ENCODE peak calls at places on chromosomes 4 and X, in six cellular contexts. Z, N, L, H, F and I are unnamed samples.

GRCh38 chr4:18401435-18401834 is 379.9 kb upstream of the LCORL start:
- DNase-seq in Z (no peak), N (no peak), L (no peak), H (no peak), F (no peak), I (no peak)

GRCh38 chr4:109111031-109111430 is 191.4 kb downstream of the COL25A1 start:
- DNase-seq in Z (no peak), N (no peak), L (no peak), H (no peak), F (no peak), I (no peak)

GRCh38 chrX:22366866-22367265 is 94.2 kb downstream of the CBLL2 start:
- DNase-seq in Z (no peak), N (no peak), L (no peak), H (no peak), F (no peak), I (no peak)

GRCh38 chrX:46574941-46575381 is 1.4 kb downstream of the CHST7 start:
- DNase-seq in Z (no peak), N (no peak), L (no peak), H (peak; percentile 55), F (no peak), I (no peak)

GRCh38 chr4:140186651-140187315 is 32.8 kb upstream of the MAML3 start:
- DNase-seq in Z (no peak), N (no peak), L (peak; percentile 67), H (no peak), F (peak; percentile 66), I (no peak)

GRCh38 chr4:84258905-84259830 is 239.9 kb downstream of the NKX6-1 start:
- DNase-seq in Z (no peak), N (no peak), L (peak; percentile 32), H (no peak), F (peak; percentile 14), I (no peak)

GRCh38 chr4:104868533-104868932 is 278.1 kb upstream of the TET2 start:
- DNase-seq in Z (no peak), N (no peak), L (no peak), H (no peak), F (no peak), I (no peak)

GRCh38 chr4:98706200-98706813 is 47.9 kb upstream of the TSPAN5 start:
- DNase-seq in Z (no peak), N (no peak), L (no peak), H (no peak), F (no peak), I (no peak)

GRCh38 chr4:48252313-48252712 is 17.3 kb downstream of the TEC start:
- DNase-seq in Z (no peak), N (no peak), L (no peak), H (no peak), F (no peak), I (no peak)

GRCh38 chr4:158315706-158316105 is 105.4 kb downstream of the TMEM144 start:
- DNase-seq in Z (no peak), N (no peak), L (peak; percentile 92), H (no peak), F (peak; percentile 89), I (no peak)

GRCh38 chrX:23904096-23904495 is 3.6 kb downstream of the APOO start:
- DNase-seq in Z (no peak), N (no peak), L (peak; percentile 40), H (no peak), F (peak; percentile 37), I (no peak)

GRCh38 chr4:153555730-153556440 is 89.7 kb downstream of the TMEM131L start:
- DNase-seq in Z (peak; percentile 55), N (no peak), L (peak; percentile 84), H (no peak), F (peak; percentile 82), I (no peak)

GRCh38 chrX:105150557-105150956 is 69.9 kb downstream of the TEX13A start:
- DNase-seq in Z (no peak), N (no peak), L (no peak), H (no peak), F (no peak), I (no peak)

DNA sequence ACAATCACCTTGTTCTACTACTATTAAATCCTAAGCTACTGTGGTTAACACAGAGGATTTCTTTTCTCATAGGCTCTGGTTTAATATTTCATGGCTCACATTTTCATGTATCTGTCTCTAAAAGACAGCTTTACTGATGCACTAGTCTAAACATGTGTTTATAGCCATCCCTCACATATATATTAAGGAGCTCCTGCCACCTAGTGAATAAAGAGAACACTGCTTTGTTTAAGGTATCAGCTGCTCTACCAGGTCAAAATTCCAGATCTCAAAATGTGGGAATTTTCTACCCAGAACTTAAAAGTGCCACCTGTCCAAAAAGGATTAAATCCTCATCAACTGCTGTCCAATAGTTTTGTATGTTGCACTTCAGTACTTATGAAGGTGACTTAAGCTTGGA is 188.5 kb upstream of the TEX13C start:
- DNase-seq in Z (no peak), N (no peak), L (no peak), H (no peak), F (no peak), I (no peak)
- H3K9me3 ChIP-seq in Z (no peaks in the 10 kb centered on the region), N (no peaks in the 10 kb centered on the region), L (no peaks in the 10 kb centered on the region), H (no peaks in the 10 kb centered on the region), F (no peaks in the 10 kb centered on the region), I (no peaks in the 10 kb centered on the region)

GRCh38 chrX:72621619-72622485 is 49.2 kb upstream of the HDAC8 start:
- DNase-seq in Z (no peak), N (no peak), L (peak; percentile 61), H (no peak), F (peak; percentile 53), I (no peak)
- H3K4me1 ChIP-seq in Z (no peaks in the 10 kb centered on the region), N (no peaks in the 10 kb centered on the region), L (peaks cover 4% of the 10 kb centered on the region), H (no peaks in the 10 kb centered on the region), F (peaks cover 27% of the 10 kb centered on the region), I (no peaks in the 10 kb centered on the region)

GRCh38 chr4:137370699-137371098 is 161.6 kb downstream of the PCDH18 start:
- DNase-seq in Z (no peak), N (no peak), L (peak; percentile 26), H (no peak), F (no peak), I (no peak)

GRCh38 chr4:137363496-137363895 is 168.8 kb downstream of the PCDH18 start:
- DNase-seq in Z (no peak), N (no peak), L (no peak), H (no peak), F (no peak), I (no peak)

GRCh38 chr4:137361756-137362470 is 170.4 kb downstream of the PCDH18 start:
- DNase-seq in Z (no peak), N (no peak), L (peak; percentile 32), H (no peak), F (peak; percentile 42), I (no peak)

GRCh38 chr4:137370206-137370633 is 162.1 kb downstream of the PCDH18 start:
- DNase-seq in Z (no peak), N (no peak), L (peak; percentile 85), H (no peak), F (peak; percentile 70), I (no peak)

DNA sequence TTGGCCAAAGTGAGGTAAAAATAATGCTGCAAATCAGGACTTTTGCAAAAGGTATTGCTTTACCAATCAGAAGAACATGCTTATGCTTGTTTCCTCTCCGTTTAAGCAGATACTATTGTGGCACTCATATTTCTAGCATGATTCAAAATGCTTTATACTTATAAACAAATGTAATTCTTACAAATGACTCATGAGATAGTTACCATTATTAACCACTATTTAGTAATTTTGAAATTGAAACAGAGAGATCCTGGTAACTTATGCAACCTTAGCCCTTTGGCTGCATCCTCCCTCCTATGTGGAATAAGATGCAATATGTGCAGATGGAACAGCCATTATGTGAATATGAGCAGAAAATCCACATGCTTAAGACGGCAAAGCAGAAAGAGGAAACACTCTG is 164.7 kb downstream of the PCDH18 start:
- DNase-seq in Z (no peak), N (no peak), L (peak; percentile 87), H (no peak), F (no peak), I (no peak)
- H3K9me3 ChIP-seq in Z (no peaks in the 10 kb centered on the region), N (no peaks in the 10 kb centered on the region), L (no peaks in the 10 kb centered on the region), H (no peaks in the 10 kb centered on the region), F (no peaks in the 10 kb centered on the region), I (no peaks in the 10 kb centered on the region)

DNA sequence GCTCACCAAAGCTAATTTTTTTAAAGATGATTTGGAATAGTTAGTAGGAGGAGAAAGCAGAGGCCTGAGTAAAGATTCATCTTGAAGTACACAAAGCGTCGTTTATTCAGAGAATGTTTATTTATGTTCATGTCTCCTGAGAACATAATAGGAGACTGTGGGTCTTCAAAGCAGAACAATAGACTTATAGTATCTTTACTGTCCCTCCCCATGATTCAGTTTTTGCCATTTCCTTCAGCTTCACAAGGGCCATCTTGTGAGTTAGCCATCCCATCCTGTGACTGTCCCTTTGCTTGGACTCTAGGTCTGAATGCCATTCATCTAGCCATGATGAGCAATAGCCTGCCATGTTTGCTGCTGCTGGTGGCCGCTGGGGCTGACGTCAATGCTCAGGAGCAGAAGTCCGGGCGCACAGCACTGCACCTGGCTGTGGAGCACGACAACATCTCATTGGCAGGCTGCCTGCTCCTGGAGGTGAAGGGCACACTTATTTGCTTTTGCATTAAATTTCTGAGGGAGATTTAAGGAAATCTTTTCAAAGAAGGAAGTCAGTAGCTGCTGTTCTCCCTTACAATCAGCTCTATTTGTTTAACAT is 105.8 kb downstream of the NFKB1 start:
- DNase-seq in Z (no peak), N (no peak), L (no peak), H (peak; percentile 60), F (no peak), I (no peak)
- H3K4me1 ChIP-seq in Z (no peaks in the 10 kb centered on the region), N (no peaks in the 10 kb centered on the region), L (no peaks in the 10 kb centered on the region), H (no peaks in the 10 kb centered on the region), F (no peaks in the 10 kb centered on the region), I (peaks cover 9% of the 10 kb centered on the region)

GRCh38 chr4:133062851-133063250 is 86.2 kb upstream of the PCDH10 start:
- DNase-seq in Z (no peak), N (no peak), L (no peak), H (no peak), F (peak; percentile 12), I (no peak)

DNA sequence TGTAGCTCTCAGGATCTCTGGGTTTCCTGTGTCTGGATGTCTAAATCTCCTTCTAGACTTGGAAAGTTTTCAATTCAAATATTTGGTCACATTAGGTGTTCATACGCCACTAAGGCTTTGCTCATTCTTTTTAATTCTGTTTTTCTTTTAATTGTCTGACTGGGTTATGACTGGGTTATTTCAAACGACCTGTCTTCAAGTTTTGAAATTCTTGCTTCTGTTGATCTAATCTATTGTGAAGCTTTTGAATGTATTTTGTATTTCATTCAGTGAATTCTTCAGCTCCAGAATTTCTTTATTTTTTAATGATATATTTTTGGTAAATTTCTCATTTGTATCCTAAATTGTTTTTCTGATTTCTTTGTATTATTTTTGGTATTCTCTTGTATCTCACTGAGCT is 81.0 kb upstream of the PCDH10 start:
- DNase-seq in Z (no peak), N (no peak), L (no peak), H (no peak), F (no peak), I (no peak)
- H3K9me3 ChIP-seq in Z (peaks cover 16% of the 10 kb centered on the region), N (peaks cover 6% of the 10 kb centered on the region), L (peaks cover 15% of the 10 kb centered on the region), H (peaks cover 26% of the 10 kb centered on the region), F (no peaks in the 10 kb centered on the region), I (peaks cover 29% of the 10 kb centered on the region)

GRCh38 chr4:1205641-1206298 is 33.4 kb upstream of the SPON2 start:
- DNase-seq in Z (no peak), N (no peak), L (no peak), H (peak; percentile 46), F (no peak), I (no peak)

GRCh38 chr4:1207157-1207470 is 34.7 kb upstream of the SPON2 start:
- DNase-seq in Z (no peak), N (no peak), L (no peak), H (peak; percentile 43), F (no peak), I (no peak)

GRCh38 chr4:1204286-1204827 is 32.0 kb upstream of the SPON2 start:
- DNase-seq in Z (no peak), N (no peak), L (no peak), H (peak; percentile 32), F (no peak), I (no peak)

GRCh38 chr4:1206299-1207156 is 34.1 kb upstream of the SPON2 start:
- DNase-seq in Z (no peak), N (no peak), L (no peak), H (peak; percentile 35), F (no peak), I (no peak)

GRCh38 chr4:1204828-1205591 is 32.6 kb upstream of the SPON2 start:
- DNase-seq in Z (no peak), N (no peak), L (no peak), H (peak; percentile 55), F (no peak), I (no peak)
- H3K4me1 ChIP-seq in Z (peaks cover 52% of the 10 kb centered on the region), N (no peaks in the 10 kb centered on the region), L (peaks cover 51% of the 10 kb centered on the region), H (peaks cover 86% of the 10 kb centered on the region), F (peaks cover 40% of the 10 kb centered on the region), I (peaks cover 39% of the 10 kb centered on the region)